ENCODE peak calls at places on chromosomes 7 and 10, in seven cellular contexts. One of them, this sample, is unnamed.
A peak's percentile ranks its signal among the peaks of the same experiment; 100 is the strongest.

GRCh38 chr7:44460325-44460724 is 30.1 kb downstream of the NUDCD3 start:
- DNase-seq in GF-D8: peak; percentile 87
- DNase-seq in HepG2: no peak
- DNase-seq in NCI-H460: no peak
- DNase-seq in AG08395: no peak
- DNase-seq in CD4-positive, alpha-beta memory T cell: peak; percentile 90
- DNase-seq in T-helper 9 cell: peak; percentile 54
- DNase-seq in this sample: peak; percentile 64

GRCh38 chr7:30038182-30038980 is 10.2 kb downstream of the PLEKHA8 start:
- DNase-seq in GF-D8: no peak
- DNase-seq in HepG2: no peak
- DNase-seq in NCI-H460: no peak
- DNase-seq in AG08395: peak; percentile 23
- DNase-seq in CD4-positive, alpha-beta memory T cell: no peak
- DNase-seq in T-helper 9 cell: no peak
- DNase-seq in this sample: no peak

GRCh38 chr7:102434039-102434481 is 685 bp downstream of the ORAI2 start:
- DNase-seq in GF-D8: no peak
- DNase-seq in HepG2: no peak
- DNase-seq in NCI-H460: no peak
- DNase-seq in AG08395: no peak
- DNase-seq in CD4-positive, alpha-beta memory T cell: peak; percentile 24
- DNase-seq in T-helper 9 cell: peak; percentile 20
- DNase-seq in this sample: no peak

GRCh38 chr7:47757946-47758371 is 176.0 kb upstream of the TNS3 start:
- DNase-seq in GF-D8: no peak
- DNase-seq in HepG2: no peak
- DNase-seq in NCI-H460: no peak
- DNase-seq in AG08395: peak; percentile 92
- DNase-seq in CD4-positive, alpha-beta memory T cell: no peak
- DNase-seq in T-helper 9 cell: no peak
- DNase-seq in this sample: no peak

GRCh38 chr10:104330168-104331117 is 7.8 kb downstream of the ITPRIP start:
- DNase-seq in GF-D8: no peak
- DNase-seq in HepG2: peak; percentile 25
- DNase-seq in NCI-H460: peak; percentile 38
- DNase-seq in AG08395: peak; percentile 71
- DNase-seq in CD4-positive, alpha-beta memory T cell: no peak
- DNase-seq in T-helper 9 cell: no peak
- DNase-seq in this sample: no peak

GRCh38 chr7:13414661-13415105 is 574.8 kb downstream of the ETV1 start:
- DNase-seq in GF-D8: no peak
- DNase-seq in HepG2: no peak
- DNase-seq in NCI-H460: no peak
- DNase-seq in AG08395: no peak
- DNase-seq in CD4-positive, alpha-beta memory T cell: no peak
- DNase-seq in T-helper 9 cell: no peak
- DNase-seq in this sample: no peak

GRCh38 chr10:22724773-22725172 is 10.4 kb upstream of the PIP4K2A start:
- DNase-seq in GF-D8: no peak
- DNase-seq in HepG2: no peak
- DNase-seq in NCI-H460: no peak
- DNase-seq in AG08395: no peak
- DNase-seq in CD4-positive, alpha-beta memory T cell: no peak
- DNase-seq in T-helper 9 cell: no peak
- DNase-seq in this sample: no peak

GRCh38 chr10:102452672-102453340 is 1.5 kb upstream of the C10orf95 start:
- DNase-seq in GF-D8: peak; percentile 69
- DNase-seq in HepG2: no peak
- DNase-seq in NCI-H460: no peak
- DNase-seq in AG08395: peak; percentile 71
- DNase-seq in CD4-positive, alpha-beta memory T cell: no peak
- DNase-seq in T-helper 9 cell: no peak
- DNase-seq in this sample: no peak

GRCh38 chr10:26805567-26806245 is 55.1 kb downstream of the ABI1 start:
- DNase-seq in GF-D8: no peak
- DNase-seq in HepG2: no peak
- DNase-seq in NCI-H460: no peak
- DNase-seq in AG08395: peak; percentile 61
- DNase-seq in CD4-positive, alpha-beta memory T cell: no peak
- DNase-seq in T-helper 9 cell: no peak
- DNase-seq in this sample: no peak

GRCh38 chr7:30795161-30795943 is 24.1 kb downstream of the MINDY4 start:
- DNase-seq in GF-D8: no peak
- DNase-seq in HepG2: no peak
- DNase-seq in NCI-H460: no peak
- DNase-seq in AG08395: no peak
- DNase-seq in CD4-positive, alpha-beta memory T cell: no peak
- DNase-seq in T-helper 9 cell: no peak
- DNase-seq in this sample: no peak

GRCh38 chr10:126844406-126844805 is 60.8 kb upstream of the DOCK1 start:
- DNase-seq in GF-D8: no peak
- DNase-seq in HepG2: no peak
- DNase-seq in NCI-H460: no peak
- DNase-seq in AG08395: no peak
- DNase-seq in CD4-positive, alpha-beta memory T cell: no peak
- DNase-seq in T-helper 9 cell: no peak
- DNase-seq in this sample: no peak

GRCh38 chr10:113037222-113037621 is 87.2 kb downstream of the TCF7L2 start:
- DNase-seq in GF-D8: no peak
- DNase-seq in HepG2: no peak
- DNase-seq in NCI-H460: no peak
- DNase-seq in AG08395: no peak
- DNase-seq in CD4-positive, alpha-beta memory T cell: no peak
- DNase-seq in T-helper 9 cell: no peak
- DNase-seq in this sample: no peak

GRCh38 chr10:43173120-43173519 is 34.9 kb downstream of the CSGALNACT2 start:
- DNase-seq in GF-D8: no peak
- DNase-seq in HepG2: no peak
- DNase-seq in NCI-H460: no peak
- DNase-seq in AG08395: no peak
- DNase-seq in CD4-positive, alpha-beta memory T cell: no peak
- DNase-seq in T-helper 9 cell: no peak
- DNase-seq in this sample: no peak

GRCh38 chr7:8386926-8387550 is 46.4 kb upstream of the NXPH1 start:
- DNase-seq in GF-D8: no peak
- DNase-seq in HepG2: no peak
- DNase-seq in NCI-H460: no peak
- DNase-seq in AG08395: no peak
- DNase-seq in CD4-positive, alpha-beta memory T cell: no peak
- DNase-seq in T-helper 9 cell: no peak
- DNase-seq in this sample: no peak

GRCh38 chr7:17651296-17651695 is 289.0 kb downstream of the SNX13 start:
- DNase-seq in GF-D8: no peak
- DNase-seq in HepG2: no peak
- DNase-seq in NCI-H460: no peak
- DNase-seq in AG08395: no peak
- DNase-seq in CD4-positive, alpha-beta memory T cell: no peak
- DNase-seq in T-helper 9 cell: no peak
- DNase-seq in this sample: no peak

GRCh38 chr7:142669074-142669654 is 80.1 kb upstream of the PRSS1 start:
- DNase-seq in GF-D8: no peak
- DNase-seq in HepG2: no peak
- DNase-seq in NCI-H460: no peak
- DNase-seq in AG08395: peak; percentile 22
- DNase-seq in CD4-positive, alpha-beta memory T cell: peak; percentile 31
- DNase-seq in T-helper 9 cell: no peak
- DNase-seq in this sample: no peak

GRCh38 chr7:135245826-135246825 is 12.5 kb downstream of the STRA8 start:
- DNase-seq in GF-D8: no peak
- DNase-seq in HepG2: no peak
- DNase-seq in NCI-H460: no peak
- DNase-seq in AG08395: no peak
- DNase-seq in CD4-positive, alpha-beta memory T cell: no peak
- DNase-seq in T-helper 9 cell: no peak
- DNase-seq in this sample: peak; percentile 39